ENCODE peak calls at places on chromosomes 4 and X, in eight cellular contexts. L is endothelial cell; M is PC-3; X is GM20000; B is astrocyte of the hippocampus; F is choroid plexus epithelial cell; P is GM12865; V is activated T-helper 1 cell treated with anti-CD3 and anti-CD28 coated beads, Interleukin-12 subunit alpha, Interleukin-12 subunit beta, Interleukin-2, Interleukin-4 antibody, amounts not matched to agents 30 ng/mL and 10 ng/mL and 1 ng/mL, durations not matched to agents 14 hours and 24 hours and 36 hours. Z is an unnamed sample.

GRCh38 chr4:154743683-154744340 is at the start of gene LRAT:
- DNase-seq in L (peak), M (peak), X (peak), B (peak), F (no peak), P (no peak), V (peak), Z (peak)

GRCh38 chr4:1041147-1041935 is 29.9 kb downstream of the FGFRL1 start:
- DNase-seq in L (no peak), M (peak), X (no peak), B (peak), F (peak), P (no peak), V (no peak), Z (peak)

GRCh38 chr4:103934178-103934789 is 214.5 kb upstream of the TACR3 start:
- DNase-seq in L (peak), M (peak), X (peak), B (peak), F (peak), P (peak), V (no peak), Z (peak)

GRCh38 chr4:88275949-88276515 is 8.3 kb downstream of the PPM1K start:
- DNase-seq in L (no peak), M (peak), X (no peak), B (no peak), F (peak), P (no peak), V (no peak), Z (no peak)

GRCh38 chrX:129771266-129771995 is 8.3 kb upstream of the SASH3 start:
- DNase-seq in L (no peak), M (no peak), X (no peak), B (no peak), F (no peak), P (peak), V (no peak), Z (no peak)

GRCh38 chrX:119150163-119151135 is 22.8 kb upstream of the KIAA1210 start:
- DNase-seq in L (no peak), M (no peak), X (no peak), B (no peak), F (no peak), P (no peak), V (no peak), Z (no peak)

GRCh38 chrX:26286836-26287235 is 70.9 kb downstream of the MAGEB5 start:
- DNase-seq in L (no peak), M (no peak), X (no peak), B (no peak), F (no peak), P (no peak), V (no peak), Z (no peak)

GRCh38 chr4:120865985-120866384 is 56.5 kb downstream of the PRDM5 start:
- DNase-seq in L (no peak), M (no peak), X (no peak), B (peak), F (no peak), P (peak), V (no peak), Z (no peak)

GRCh38 chr4:65546882-65547281 is 123.4 kb downstream of the EPHA5 start:
- DNase-seq in L (no peak), M (no peak), X (no peak), B (no peak), F (no peak), P (no peak), V (no peak), Z (no peak)

GRCh38 chr4:17762705-17763104 is 18.7 kb downstream of the FAM184B start:
- DNase-seq in L (no peak), M (peak), X (no peak), B (peak), F (peak), P (peak), V (no peak), Z (peak)

GRCh38 chrX:155086202-155086840 is 15.0 kb downstream of the BRCC3 start:
- DNase-seq in L (peak), M (peak), X (no peak), B (peak), F (peak), P (peak), V (no peak), Z (peak)

GRCh38 chr4:155248002-155248896 is 39.8 kb downstream of the NPY2R start:
- DNase-seq in L (no peak), M (peak), X (no peak), B (peak), F (no peak), P (no peak), V (no peak), Z (peak)

GRCh38 chr4:101252721-101253120 is 94.6 kb downstream of the PPP3CA start:
- DNase-seq in L (no peak), M (no peak), X (no peak), B (peak), F (peak), P (peak), V (no peak), Z (no peak)

GRCh38 chr4:168605411-168605810 is 108.6 kb downstream of the PALLD start:
- DNase-seq in L (no peak), M (peak), X (no peak), B (peak), F (peak), P (no peak), V (no peak), Z (peak)

GRCh38 chr4:87179751-87180150 is 40.7 kb downstream of the KLHL8 start:
- DNase-seq in L (no peak), M (no peak), X (no peak), B (peak), F (peak), P (no peak), V (no peak), Z (peak)

GRCh38 chrX:112642349-112642748 is 37.4 kb downstream of the LHFPL1 start:
- DNase-seq in L (peak), M (peak), X (peak), B (peak), F (peak), P (peak), V (peak), Z (peak)

GRCh38 chr4:119212964-119213606 is 572 bp downstream of the USP53 start:
- DNase-seq in L (peak), M (peak), X (peak), B (peak), F (peak), P (peak), V (peak), Z (peak)

GRCh38 chrX:17656556-17656955 is 80.7 kb upstream of the SCML1 start:
- DNase-seq in L (no peak), M (no peak), X (no peak), B (no peak), F (no peak), P (no peak), V (no peak), Z (no peak)

GRCh38 chrX:120015145-120016067 is 62.1 kb downstream of the RHOXF2B start:
- DNase-seq in L (peak), M (no peak), X (no peak), B (no peak), F (no peak), P (no peak), V (no peak), Z (no peak)

GRCh38 chr4:38060829-38061431 is 100.7 kb downstream of the PTTG2 start:
- DNase-seq in L (no peak), M (no peak), X (no peak), B (peak), F (peak), P (no peak), V (no peak), Z (peak)

GRCh38 chrX:51803833-51804232 is 60.6 kb downstream of the GSPT2 start:
- DNase-seq in L (no peak), M (no peak), X (no peak), B (no peak), F (peak), P (no peak), V (no peak), Z (no peak)

GRCh38 chrX:85001344-85001743 is 2.3 kb upstream of the APOOL start:
- DNase-seq in L (no peak), M (no peak), X (no peak), B (no peak), F (no peak), P (no peak), V (no peak), Z (no peak)

GRCh38 chrX:675896-676295 is 45.3 kb downstream of the SHOX start:
- DNase-seq in L (no peak), M (no peak), X (no peak), B (no peak), F (no peak), P (no peak), V (no peak), Z (no peak)

GRCh38 chrX:124507276-124507675 is 160.9 kb downstream of the SH2D1A start:
- DNase-seq in L (no peak), M (peak), X (no peak), B (peak), F (no peak), P (no peak), V (no peak), Z (no peak)

GRCh38 chrX:24079405-24079804 is 24.6 kb downstream of the EIF2S3 start:
- DNase-seq in L (no peak), M (no peak), X (no peak), B (no peak), F (no peak), P (no peak), V (no peak), Z (no peak)

Z was measured in astrocyte of the spinal cord.